ENCODE peak calls at places on chromosomes 11 and 22, in five cellular contexts. Q, K, N, M and P are unnamed samples.
A peak's percentile ranks its signal among the peaks of the same experiment; 100 is the strongest.

GRCh38 chr11:334264-335033 is 13.8 kb upstream of the IFITM3 start:
- DNase-seq in Q (peak; percentile 42), K (no peak), N (no peak), M (peak; percentile 77), P (no peak)

GRCh38 chr11:128411812-128412211 is 175.5 kb downstream of the ETS1 start:
- DNase-seq in Q (no peak), K (no peak), N (no peak), M (no peak), P (no peak)

GRCh38 chr11:129458756-129459535 is 83.3 kb downstream of the BARX2 start:
- DNase-seq in Q (no peak), K (no peak), N (no peak), M (no peak), P (no peak)

GRCh38 chr22:22067192-22067591 is 84.6 kb upstream of the TOP3B start:
- DNase-seq in Q (no peak), K (no peak), N (no peak), M (no peak), P (no peak)

GRCh38 chr11:19919050-19919561 is 206.5 kb downstream of the NAV2 start:
- DNase-seq in Q (peak; percentile 91), K (no peak), N (no peak), M (no peak), P (peak; percentile 80)

GRCh38 chr11:46537121-46537520 is 56.7 kb downstream of the AMBRA1 start:
- DNase-seq in Q (no peak), K (no peak), N (no peak), M (no peak), P (no peak)

GRCh38 chr22:26169312-26170111 is at the start of gene SEZ6L:
- DNase-seq in Q (peak; percentile 60), K (peak; percentile 30), N (peak; percentile 84), M (peak; percentile 57), P (no peak)

GRCh38 chr22:35622132-35622913 is 5.2 kb upstream of the MB start:
- DNase-seq in Q (no peak), K (no peak), N (peak; percentile 67), M (peak; percentile 90), P (no peak)

GRCh38 chr11:60924110-60924905 is at the start of gene TMEM132A:
- DNase-seq in Q (no peak), K (peak; percentile 38), N (peak; percentile 80), M (peak; percentile 78), P (no peak)

GRCh38 chr11:36254739-36255138 is 34.5 kb downstream of the COMMD9 start:
- DNase-seq in Q (no peak), K (no peak), N (no peak), M (no peak), P (no peak)

GRCh38 chr11:110712643-110713468 is 619 bp upstream of the ARHGAP20 start:
- DNase-seq in Q (peak; percentile 66), K (no peak), N (no peak), M (peak; percentile 60), P (no peak)

GRCh38 chr22:45090364-45090960 is 73.3 kb upstream of the NUP50 start:
- DNase-seq in Q (no peak), K (no peak), N (no peak), M (no peak), P (no peak)

GRCh38 chr11:114108501-114109205 is 49.1 kb downstream of the ZBTB16 start:
- DNase-seq in Q (no peak), K (no peak), N (no peak), M (no peak), P (no peak)

GRCh38 chr11:116576523-116576922 is 196.3 kb downstream of the BUD13 start:
- DNase-seq in Q (no peak), K (no peak), N (no peak), M (no peak), P (no peak)

GRCh38 chr11:9780929-9781328 is 117.1 kb downstream of the SWAP70 start:
- DNase-seq in Q (no peak), K (no peak), N (no peak), M (no peak), P (no peak)

GRCh38 chr22:23410411-23410810 is 169.7 kb downstream of the IGLL1 start:
- DNase-seq in Q (no peak), K (no peak), N (no peak), M (no peak), P (no peak)
- TF ChIP-seq CTCF in Q (no peak), K (no peak), N (no peak), M (no peak), P (no peak)

DNA sequence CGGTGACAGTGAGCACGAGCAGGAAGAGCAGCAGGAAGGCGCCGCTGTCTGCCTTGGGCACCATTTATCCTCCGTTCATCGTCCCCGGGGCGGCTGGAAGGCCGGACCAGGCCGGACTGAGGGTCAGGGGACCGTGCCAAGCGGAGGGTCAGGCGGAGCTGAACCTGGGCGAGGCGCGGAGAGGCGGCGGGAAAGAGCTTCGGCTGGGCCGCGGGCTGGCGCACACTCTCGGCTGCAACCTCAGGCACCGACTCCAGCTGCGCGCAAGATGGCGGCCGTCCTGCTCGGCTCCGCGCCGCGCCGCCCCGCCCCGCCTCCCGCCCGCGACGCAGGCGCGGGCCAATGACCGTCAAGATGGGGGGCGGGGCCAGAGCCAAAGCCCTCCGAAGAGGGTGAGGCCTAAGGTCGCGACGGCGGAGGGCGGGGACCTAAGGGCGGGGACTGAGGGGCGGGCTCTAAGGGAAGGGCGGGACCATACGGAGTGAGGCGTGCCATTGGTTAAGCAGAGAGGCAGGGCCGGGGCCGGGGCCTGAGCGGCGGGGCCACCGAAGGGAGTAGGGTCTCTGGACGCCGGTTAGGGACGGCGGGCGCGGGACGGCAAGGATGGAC is at the start of gene DGCR2:
- DNase-seq in Q (peak; percentile 98), K (peak; percentile 94), N (peak; percentile 99), M (peak; percentile 99), P (peak; percentile 59)
- H3K4me3 ChIP-seq in Q (peak within 1 kb of the TSS; percentile 96), K (peak within 1 kb of the TSS; percentile 90), N (peak within 1 kb of the TSS; percentile 89), M (peak within 1 kb of the TSS; percentile 90), P (peak within 1 kb of the TSS; percentile 95)

DNA sequence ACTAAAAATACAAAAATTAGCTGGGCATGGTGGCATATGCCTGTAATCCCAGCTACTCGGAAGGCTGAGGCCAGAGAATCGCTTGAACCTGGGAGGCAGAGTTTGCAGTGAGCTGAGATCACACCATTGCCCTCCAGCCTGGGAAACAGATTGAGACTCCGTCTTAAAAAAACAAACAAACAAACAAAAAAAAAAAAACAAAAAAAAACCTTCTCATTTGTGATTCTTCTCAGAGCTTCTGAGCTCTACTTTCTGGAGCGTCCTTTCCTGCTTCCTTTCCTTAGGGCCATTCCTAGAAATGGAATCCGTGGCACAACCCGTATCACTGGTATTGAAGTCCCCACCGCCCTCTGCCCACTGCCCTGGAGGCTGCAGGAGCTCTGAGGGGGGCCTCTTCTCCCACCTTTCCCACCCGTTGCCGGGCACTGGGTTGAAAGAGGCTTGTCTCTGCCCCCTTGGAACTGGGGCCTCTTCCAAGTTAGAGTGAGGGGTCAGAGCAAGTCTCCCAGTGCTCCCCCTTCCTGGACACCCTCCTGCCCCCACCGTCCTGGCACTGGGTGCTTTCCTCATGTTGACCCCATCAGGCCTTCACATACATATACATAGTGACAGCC is 2.0 kb upstream of the SHISA8 start:
- DNase-seq in Q (no peak), K (no peak), N (no peak), M (no peak), P (no peak)
- H3K27me3 ChIP-seq in Q (no peaks in the 10 kb centered on the region), K (peaks cover 2% of the 10 kb centered on the region), N (peaks cover 63% of the 10 kb centered on the region), M (peaks cover 21% of the 10 kb centered on the region), P (peaks cover 46% of the 10 kb centered on the region)

DNA sequence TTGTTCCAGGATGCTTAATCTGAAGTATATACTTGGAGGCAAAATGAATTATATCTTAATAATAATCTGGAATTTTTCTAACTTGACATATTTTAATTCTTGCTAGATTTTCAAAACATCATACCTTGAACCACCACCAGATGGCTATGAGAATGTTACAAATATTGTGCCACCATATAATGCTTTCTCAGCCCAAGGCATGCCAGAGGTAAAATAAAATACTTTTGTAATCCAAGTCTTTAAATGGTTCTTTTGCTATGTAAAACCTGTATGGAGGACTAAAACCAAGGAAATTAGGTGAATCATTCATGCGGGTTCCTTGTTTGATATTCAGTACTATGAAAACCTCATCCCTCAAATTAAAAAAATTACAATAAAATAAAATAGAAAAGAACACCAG is 14.4 kb downstream of the NAALAD2 start:
- DNase-seq in Q (no peak), K (no peak), N (no peak), M (no peak), P (no peak)
- TF ChIP-seq CTCF in Q (no peak), K (no peak), N (peak; percentile 21), M (no peak), P (peak; percentile 11)

GRCh38 chr11:102279641-102280170 is 37.6 kb upstream of the BIRC3 start:
- DNase-seq in Q (no peak), K (peak; percentile 29), N (no peak), M (no peak), P (no peak)
- H3K4me3 ChIP-seq in Q (no peak overlapping the region), K (no peak overlapping the region), N (no peak overlapping the region), M (peak overlapping the region; percentile 46), P (no peak overlapping the region)